ENCODE peak calls at places on chromosomes 2 and 18, in four cellular contexts. B is NCI-H446 treated with DMSO at 0.1 percent for 48 hours, T is EH, I is Kasumi-1. R is an unnamed sample.

GRCh38 chr2:1487758-1488715 is 74.8 kb downstream of the TPO start:
- DNase-seq in B (no peak), T (no peak), I (no peak), R (no peak)

GRCh38 chr2:224576098-224576715 is 9.0 kb downstream of the CUL3 start:
- DNase-seq in B (no peak), T (no peak), I (peak), R (no peak)

GRCh38 chr2:212722046-212722445 is 183.4 kb upstream of the ERBB4 start:
- DNase-seq in B (no peak), T (no peak), I (no peak), R (no peak)

GRCh38 chr18:2425426-2426317 is 145.6 kb downstream of the METTL4 start:
- DNase-seq in B (no peak), T (peak), I (no peak), R (no peak)

GRCh38 chr2:227043981-227044380 is 120.0 kb downstream of the COL4A4 start:
- DNase-seq in B (peak), T (no peak), I (no peak), R (no peak)

GRCh38 chr2:121809607-121810006 is 54.2 kb downstream of the TSN start:
- DNase-seq in B (no peak), T (no peak), I (no peak), R (no peak)

GRCh38 chr2:42087137-42087856 is 39.5 kb downstream of the PKDCC start:
- DNase-seq in B (no peak), T (no peak), I (no peak), R (no peak)

GRCh38 chr2:217993817-217994459 is 8.9 kb downstream of the TNS1 start:
- DNase-seq in B (no peak), T (no peak), I (peak), R (peak)

GRCh38 chr2:170926743-170927297 is 2.2 kb upstream of the GORASP2 start:
- DNase-seq in B (no peak), T (no peak), I (no peak), R (no peak)

GRCh38 chr2:219552382-219553167 is 8.7 kb downstream of the TMEM198 start:
- DNase-seq in B (peak), T (peak), I (no peak), R (no peak)

GRCh38 chr2:135701442-135701841 is 40.2 kb upstream of the UBXN4 start:
- DNase-seq in B (no peak), T (peak), I (no peak), R (no peak)

GRCh38 chr2:142907653-142908052 is 30.2 kb downstream of the KYNU start:
- DNase-seq in B (no peak), T (no peak), I (no peak), R (no peak)